ENCODE peak calls at places on chromosomes 6 and 20, in seven cellular contexts. H, T, S, R, D, V and A are unnamed samples.

GRCh38 chr6:152979116-152979515 is 3.7 kb downstream of the FBXO5 start:
- DNase-seq in H (no peak), S (no peak), D (no peak), V (no peak), T (no peak), R (no peak), A (no peak)

GRCh38 chr6:120671519-120671918 is 662.8 kb downstream of the TBC1D32 start:
- DNase-seq in H (no peak), R (no peak), T (no peak), V (no peak), D (no peak), S (no peak), A (no peak)

GRCh38 chr6:45445749-45446454 is 68.2 kb upstream of the SUPT3H start:
- DNase-seq in R (peak), H (peak), S (peak), V (peak), D (no peak), T (peak), A (no peak)

GRCh38 chr6:164693934-164694333 is 615.5 kb downstream of the C6orf118 start:
- DNase-seq in R (peak), T (no peak), V (no peak), H (no peak), S (no peak), D (no peak), A (no peak)

GRCh38 chr6:66861007-66861541 is 1154.0 kb upstream of the EYS start:
- DNase-seq in D (no peak), S (no peak), H (no peak), T (no peak), R (no peak), V (no peak), A (no peak)

GRCh38 chr6:28841290-28841689 is 82.5 kb downstream of the TRIM27 start:
- DNase-seq in H (no peak), S (no peak), T (no peak), D (no peak), R (no peak), V (no peak), A (no peak)

GRCh38 chr6:107418118-107418517 is 41.2 kb downstream of the PDSS2 start:
- DNase-seq in D (no peak), T (peak), V (no peak), H (no peak), R (no peak), S (peak), A (no peak)

GRCh38 chr20:17643531-17644188 is 38.4 kb downstream of the RRBP1 start:
- DNase-seq in D (no peak), T (no peak), S (no peak), R (no peak), H (no peak), V (no peak), A (no peak)

GRCh38 chr6:168132531-168133184 is 53.6 kb upstream of the FRMD1 start:
- DNase-seq in D (peak), R (peak), T (peak), S (peak), H (peak), V (no peak), A (no peak)